ENCODE peak calls at places on chromosome 17, in six cellular contexts. One of them, this sample, is unnamed.

GRCh38 chr17:72365857-72366415 is 245.1 kb downstream of the SOX9 start:
- DNase-seq in K562: no peak
- DNase-seq in GM12878: no peak
- DNase-seq in HepG2: no peak
- DNase-seq in H1: no peak
- DNase-seq in GM12892: no peak
- DNase-seq in this sample: no peak

GRCh38 chr17:77794846-77795245 is 163.7 kb upstream of the TNRC6C start:
- DNase-seq in GM12878: no peak
- DNase-seq in H1: no peak
- DNase-seq in K562: no peak
- DNase-seq in GM12892: no peak
- DNase-seq in HepG2: no peak
- DNase-seq in this sample: no peak

GRCh38 chr17:3683054-3683511 is 12.9 kb downstream of the P2RX5 start:
- DNase-seq in H1: peak; percentile 84
- DNase-seq in K562: peak; percentile 69
- DNase-seq in GM12892: peak; percentile 90
- DNase-seq in GM12878: peak; percentile 48
- DNase-seq in HepG2: peak; percentile 27
- DNase-seq in this sample: peak; percentile 92

GRCh38 chr17:28726396-28726911 is 421 bp upstream of the TLCD1 start:
- DNase-seq in GM12878: no peak
- DNase-seq in GM12892: peak; percentile 65
- DNase-seq in HepG2: peak; percentile 48
- DNase-seq in K562: no peak
- DNase-seq in H1: no peak
- DNase-seq in this sample: no peak

GRCh38 chr17:71438631-71439146 is 682.1 kb upstream of the SOX9 start:
- DNase-seq in K562: no peak
- DNase-seq in GM12878: no peak
- DNase-seq in HepG2: peak; percentile 25
- DNase-seq in H1: no peak
- DNase-seq in GM12892: no peak
- DNase-seq in this sample: no peak

GRCh38 chr17:72632026-72632684 is 460.3 kb downstream of the SLC39A11 start:
- DNase-seq in K562: no peak
- DNase-seq in GM12892: no peak
- DNase-seq in H1: no peak
- DNase-seq in GM12878: no peak
- DNase-seq in HepG2: peak; percentile 98
- DNase-seq in this sample: no peak

GRCh38 chr17:50556803-50557202 is 3.7 kb upstream of the CACNA1G start:
- DNase-seq in GM12878: no peak
- DNase-seq in K562: no peak
- DNase-seq in GM12892: no peak
- DNase-seq in HepG2: no peak
- DNase-seq in H1: no peak
- DNase-seq in this sample: no peak

GRCh38 chr17:49280918-49281317 is 50.3 kb upstream of the PHOSPHO1 start:
- DNase-seq in HepG2: no peak
- DNase-seq in GM12878: no peak
- DNase-seq in K562: no peak
- DNase-seq in H1: no peak
- DNase-seq in GM12892: no peak
- DNase-seq in this sample: no peak

GRCh38 chr17:81980752-81981239 is 3.4 kb downstream of the ASPSCR1 start:
- DNase-seq in K562: no peak
- DNase-seq in GM12892: no peak
- DNase-seq in H1: no peak
- DNase-seq in HepG2: no peak
- DNase-seq in GM12878: no peak
- DNase-seq in this sample: no peak

GRCh38 chr17:58606934-58607333 is 84.9 kb downstream of the TEX14 start:
- DNase-seq in HepG2: no peak
- DNase-seq in GM12892: no peak
- DNase-seq in H1: no peak
- DNase-seq in GM12878: no peak
- DNase-seq in K562: no peak
- DNase-seq in this sample: no peak

GRCh38 chr17:30236807-30237206 is 1.3 kb upstream of the SLC6A4 start:
- DNase-seq in HepG2: peak; percentile 40
- DNase-seq in K562: no peak
- DNase-seq in GM12878: no peak
- DNase-seq in GM12892: peak; percentile 46
- DNase-seq in H1: peak; percentile 84
- DNase-seq in this sample: no peak

GRCh38 chr17:21161498-21162393 is 35.0 kb downstream of the DHRS7B start:
- DNase-seq in HepG2: peak; percentile 42
- DNase-seq in K562: no peak
- DNase-seq in H1: no peak
- DNase-seq in GM12878: no peak
- DNase-seq in GM12892: no peak
- DNase-seq in this sample: no peak

GRCh38 chr17:42536372-42537155 is 523 bp downstream of the NAGLU start:
- DNase-seq in GM12878: no peak
- DNase-seq in HepG2: peak; percentile 86
- DNase-seq in GM12892: peak; percentile 96
- DNase-seq in K562: peak; percentile 97
- DNase-seq in H1: peak; percentile 80
- DNase-seq in this sample: peak; percentile 94
- TF ChIP-seq POLR2A in GM12878: peak; percentile 71
- TF ChIP-seq POLR2A in HepG2: peak; percentile 37
- TF ChIP-seq POLR2A in GM12892: no peak
- TF ChIP-seq POLR2A in K562: no peak
- TF ChIP-seq POLR2A in H1: no peak
- TF ChIP-seq POLR2A in this sample: no peak

GRCh38 chr17:79074650-79075432 is at the start of gene ENGASE:
- DNase-seq in GM12878: peak; percentile 47
- DNase-seq in H1: peak; percentile 91
- DNase-seq in K562: peak; percentile 97
- DNase-seq in HepG2: peak; percentile 88
- DNase-seq in GM12892: peak; percentile 99
- DNase-seq in this sample: peak; percentile 98
- TF ChIP-seq POLR2AphosphoS5 in GM12878: no peak
- TF ChIP-seq POLR2AphosphoS5 in H1: no peak
- TF ChIP-seq POLR2AphosphoS5 in K562: peak; percentile 55
- TF ChIP-seq POLR2AphosphoS5 in HepG2: no peak
- TF ChIP-seq POLR2AphosphoS5 in GM12892: no peak
- TF ChIP-seq POLR2AphosphoS5 in this sample: no peak

DNA sequence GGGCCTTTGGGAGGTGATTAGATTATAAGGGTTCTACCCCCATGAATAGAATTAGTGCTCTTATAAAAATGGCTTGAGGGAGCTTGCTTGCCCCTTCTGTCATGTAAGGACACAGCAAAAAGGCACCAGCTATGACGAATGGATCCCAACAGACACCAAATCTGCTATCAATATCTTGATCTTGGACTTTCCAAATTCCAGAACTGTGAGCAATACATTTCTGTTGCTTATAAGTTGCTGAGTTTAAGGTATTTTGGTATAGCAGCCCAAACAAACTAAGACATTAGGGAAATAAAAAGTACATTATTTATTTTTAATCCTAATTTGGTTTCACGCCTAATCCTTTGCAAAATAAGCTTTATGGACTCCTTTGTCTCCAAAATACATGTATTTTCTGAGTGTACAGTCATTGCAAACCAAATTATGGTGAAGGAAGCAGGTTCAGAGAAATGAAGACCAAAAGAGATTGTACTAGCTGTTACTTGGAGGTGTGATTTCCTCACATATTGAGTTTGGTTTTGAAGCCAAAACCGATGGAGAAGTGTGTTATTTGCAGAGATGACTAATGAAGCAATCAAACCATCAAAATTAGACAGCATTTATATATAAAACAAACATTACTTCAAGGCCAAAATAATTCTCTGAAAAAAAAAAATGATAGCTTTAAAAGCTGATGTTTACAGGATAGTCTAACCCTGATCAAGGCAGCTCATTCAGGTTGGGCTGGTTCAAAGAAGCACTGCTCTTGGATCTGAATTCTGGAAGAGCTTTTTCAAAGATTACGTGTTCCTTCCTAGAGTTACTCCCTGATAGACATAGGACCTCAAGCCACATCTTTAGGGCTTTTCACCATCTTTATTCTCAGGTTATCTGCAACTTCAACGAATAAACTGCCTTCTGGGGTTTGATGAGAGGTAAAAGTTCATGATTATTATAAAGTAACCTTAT is 71.6 kb downstream of the MYO1D start:
- DNase-seq in GM12878: no peak
- DNase-seq in H1: no peak
- DNase-seq in HepG2: no peak
- DNase-seq in GM12892: no peak
- DNase-seq in K562: no peak
- DNase-seq in this sample: no peak
- TF ChIP-seq TAF1 in GM12878: no peak
- TF ChIP-seq TAF1 in H1: no peak
- TF ChIP-seq TAF1 in HepG2: no peak
- TF ChIP-seq TAF1 in GM12892: no peak
- TF ChIP-seq TAF1 in K562: no peak
- TF ChIP-seq TAF1 in this sample: no peak

DNA sequence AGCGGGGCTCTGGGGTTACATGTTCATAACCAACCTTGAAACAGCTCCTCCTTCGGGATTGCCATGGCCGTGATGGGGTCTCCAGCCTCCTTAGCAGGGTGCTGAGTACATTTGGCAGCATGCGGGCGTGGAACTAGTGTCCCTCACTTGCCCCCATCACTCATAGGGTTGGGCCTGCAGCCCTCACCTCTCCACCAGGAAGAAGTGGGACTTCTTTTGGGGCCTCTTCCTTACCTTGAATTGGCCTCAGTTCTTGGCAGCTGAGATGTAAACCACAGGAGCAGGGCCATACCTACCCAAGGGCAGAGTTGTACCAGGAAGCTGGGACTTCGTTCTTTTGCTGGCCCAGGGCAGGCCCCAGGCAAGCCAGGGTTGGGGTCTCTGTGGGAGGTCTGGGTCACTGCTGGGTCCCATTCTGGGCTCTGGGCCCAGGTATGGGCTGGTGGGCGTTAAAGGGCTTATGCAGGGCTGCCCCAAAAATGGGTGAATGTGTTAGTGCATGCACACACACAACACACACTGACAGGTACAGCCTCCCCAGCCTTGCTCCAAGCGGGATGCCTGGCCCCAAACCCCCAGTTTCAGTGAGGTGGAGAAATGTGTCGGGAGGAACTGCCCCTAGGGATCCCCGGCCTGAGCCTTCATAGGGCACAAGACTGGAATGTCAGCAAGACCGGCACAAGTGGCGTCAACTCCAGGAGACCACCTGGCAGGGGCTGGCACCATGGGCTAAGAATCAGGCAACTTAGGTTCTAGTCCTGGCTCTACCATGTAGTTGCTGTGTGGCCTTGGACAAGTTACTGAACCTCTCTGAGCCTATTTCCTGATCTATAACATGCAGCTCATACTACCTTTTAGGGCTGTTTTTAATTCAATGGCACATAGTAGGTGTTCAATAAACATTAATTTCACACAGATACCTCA is 3.9 kb upstream of the KRT15 start:
- DNase-seq in GM12892: no peak
- DNase-seq in H1: no peak
- DNase-seq in GM12878: no peak
- DNase-seq in K562: no peak
- DNase-seq in HepG2: no peak
- DNase-seq in this sample: no peak
- TF ChIP-seq POLR2A in GM12892: no peak
- TF ChIP-seq POLR2A in H1: peak; percentile 7
- TF ChIP-seq POLR2A in GM12878: no peak
- TF ChIP-seq POLR2A in K562: no peak
- TF ChIP-seq POLR2A in HepG2: peak; percentile 15
- TF ChIP-seq POLR2A in this sample: no peak

GRCh38 chr17:35540589-35541404 is 3.3 kb upstream of the SLFN12L start:
- DNase-seq in GM12878: no peak
- DNase-seq in HepG2: no peak
- DNase-seq in GM12892: no peak
- DNase-seq in K562: no peak
- DNase-seq in H1: no peak
- DNase-seq in this sample: no peak
- TF ChIP-seq POLR2AphosphoS5 in GM12878: no peak
- TF ChIP-seq POLR2AphosphoS5 in HepG2: no peak
- TF ChIP-seq POLR2AphosphoS5 in GM12892: no peak
- TF ChIP-seq POLR2AphosphoS5 in K562: no peak
- TF ChIP-seq POLR2AphosphoS5 in H1: no peak
- TF ChIP-seq POLR2AphosphoS5 in this sample: no peak

This sample was measured in GM12891.